ENCODE peak calls at places on chromosomes 12 and 14, in eight cellular contexts. G is caudate nucleus, X is T-helper 2 cell, W is HT-29, A is WTC11, C is T-helper 1 cell, R is activated T-cell treated with anti-CD3 and anti-CD28 coated beads for 1 hour, H is kidney glomerular epithelial cell. D is an unnamed sample.

GRCh38 chr12:1806301-1807106 is 13.9 kb upstream of the LRTM2 start:
- DNase-seq in G (no peak), X (no peak), W (no peak), A (peak; percentile 4), C (no peak), R (no peak), H (no peak), D (no peak)

GRCh38 chr12:94997061-94997460 is 6.4 kb downstream of the NDUFA12 start:
- DNase-seq in G (no peak), X (no peak), W (no peak), A (no peak), C (no peak), R (no peak), H (no peak), D (no peak)

GRCh38 chr12:9387450-9387849 is 179.3 kb upstream of the PZP start:
- DNase-seq in G (no peak), X (no peak), W (no peak), A (no peak), C (no peak), R (no peak), H (no peak), D (no peak)

GRCh38 chr12:72570601-72571000 is 298.4 kb downstream of the TRHDE start:
- DNase-seq in G (no peak), X (peak; percentile 1), W (peak; percentile 63), A (peak; percentile 70), C (no peak), R (no peak), H (no peak), D (peak; percentile 48)

GRCh38 chr12:105822131-105823103 is 316.3 kb downstream of the NUAK1 start:
- DNase-seq in G (no peak), X (no peak), W (no peak), A (no peak), C (no peak), R (no peak), H (no peak), D (no peak)

GRCh38 chr14:23829736-23830474 is 123.7 kb upstream of the DHRS4 start:
- DNase-seq in G (no peak), X (no peak), W (peak; percentile 81), A (no peak), C (no peak), R (no peak), H (peak; percentile 94), D (peak; percentile 93)

GRCh38 chr12:52988933-52989332 is 17.3 kb upstream of the EIF4B start:
- DNase-seq in G (no peak), X (no peak), W (peak; percentile 36), A (no peak), C (no peak), R (no peak), H (no peak), D (no peak)

GRCh38 chr12:57755454-57756372 is 810 bp downstream of the MARCHF9 start:
- DNase-seq in G (no peak), X (peak; percentile 46), W (peak; percentile 41), A (no peak), C (no peak), R (no peak), H (no peak), D (no peak)

GRCh38 chr12:59494617-59495016 is 101.2 kb upstream of the SLC16A7 start:
- DNase-seq in G (no peak), X (no peak), W (no peak), A (no peak), C (no peak), R (no peak), H (no peak), D (no peak)

GRCh38 chr12:93990832-93991748 is 157.3 kb upstream of the PLXNC1 start:
- DNase-seq in G (peak; percentile 76), X (no peak), W (peak; percentile 38), A (peak; percentile 57), C (no peak), R (no peak), H (no peak), D (no peak)

GRCh38 chr12:15772405-15773018 is 16.7 kb downstream of the EPS8 start:
- DNase-seq in G (peak; percentile 7), X (peak; percentile 8), W (no peak), A (no peak), C (no peak), R (no peak), H (no peak), D (peak; percentile 62)

GRCh38 chr12:90851800-90852718 is 102.9 kb downstream of the CCER1 start:
- DNase-seq in G (no peak), X (peak; percentile 28), W (peak; percentile 34), A (no peak), C (no peak), R (no peak), H (no peak), D (no peak)

GRCh38 chr12:58893421-58893986 is 26.8 kb downstream of the LRIG3 start:
- DNase-seq in G (no peak), X (no peak), W (no peak), A (no peak), C (no peak), R (no peak), H (no peak), D (no peak)

GRCh38 chr12:86574143-86574542 is 318.0 kb upstream of the MGAT4C start:
- DNase-seq in G (no peak), X (no peak), W (no peak), A (no peak), C (no peak), R (no peak), H (no peak), D (no peak)

GRCh38 chr12:27193854-27194544 is 50.1 kb upstream of the STK38L start:
- DNase-seq in G (no peak), X (no peak), W (no peak), A (no peak), C (no peak), R (no peak), H (peak; percentile 58), D (no peak)

GRCh38 chr14:30223385-30223785 is 295.7 kb upstream of the PRKD1 start:
- DNase-seq in G (no peak), X (no peak), W (peak; percentile 85), A (no peak), C (no peak), R (no peak), H (peak; percentile 87), D (peak; percentile 87)

GRCh38 chr14:70020350-70021170 is 141.3 kb downstream of the SMOC1 start:
- DNase-seq in G (no peak), X (no peak), W (no peak), A (no peak), C (no peak), R (no peak), H (no peak), D (no peak)

GRCh38 chr12:121184425-121184824 is 25.5 kb upstream of the P2RX4 start:
- DNase-seq in G (no peak), X (no peak), W (no peak), A (peak; percentile 27), C (no peak), R (no peak), H (no peak), D (no peak)

GRCh38 chr12:132314035-132314434 is 15.4 kb downstream of the GALNT9 start:
- DNase-seq in G (no peak), X (no peak), W (no peak), A (no peak), C (no peak), R (no peak), H (no peak), D (no peak)

GRCh38 chr12:121145221-121145620 is 12.5 kb downstream of the P2RX7 start:
- DNase-seq in G (no peak), X (peak; percentile 52), W (no peak), A (no peak), C (no peak), R (no peak), H (no peak), D (no peak)

GRCh38 chr12:109718390-109718789 is 4.8 kb downstream of the FAM222A start:
- DNase-seq in G (peak; percentile 51), X (no peak), W (no peak), A (peak; percentile 75), C (no peak), R (no peak), H (no peak), D (no peak)

GRCh38 chr14:104040539-104040938 is 45.0 kb upstream of the ASPG start:
- DNase-seq in G (no peak), X (no peak), W (no peak), A (no peak), C (no peak), R (no peak), H (no peak), D (no peak)

GRCh38 chr12:124388679-124389536 is 94.0 kb downstream of the RFLNA start:
- DNase-seq in G (peak; percentile 86), X (peak; percentile 77), W (peak; percentile 82), A (peak; percentile 60), C (peak; percentile 54), R (peak; percentile 52), H (peak; percentile 66), D (peak; percentile 94)

GRCh38 chr12:66653801-66654200 is 25.1 kb downstream of the GRIP1 start:
- DNase-seq in G (no peak), X (no peak), W (no peak), A (peak; percentile 19), C (no peak), R (no peak), H (no peak), D (no peak)

D was measured in ACHN.